ENCODE peak calls at places on chromosomes 7 and 10, in nine cellular contexts. O, W, C, Z, E, A, X, F and D are unnamed samples.

GRCh38 chr7:105199372-105199771 is 185.4 kb downstream of the KMT2E start:
- DNase-seq in E (no peak), C (no peak), Z (no peak), O (no peak), A (no peak), F (no peak), X (no peak), W (no peak), D (no peak)

GRCh38 chr7:38300175-38300574 is 26.7 kb upstream of the TARP start:
- DNase-seq in C (no peak), F (no peak), W (no peak), Z (no peak), X (no peak), A (no peak), O (no peak), E (no peak), D (no peak)

GRCh38 chr7:130187360-130187759 is 17.8 kb downstream of the TMEM209 start:
- DNase-seq in E (no peak), F (no peak), W (no peak), A (no peak), O (no peak), Z (no peak), X (no peak), C (no peak), D (no peak)

GRCh38 chr10:107081644-107082043 is 82.9 kb downstream of the SORCS1 start:
- DNase-seq in A (no peak), F (no peak), E (no peak), O (no peak), W (no peak), C (no peak), X (no peak), Z (no peak), D (no peak)

GRCh38 chr7:11343818-11344413 is 370.2 kb downstream of the PHF14 start:
- DNase-seq in W (no peak), X (no peak), F (peak), Z (peak), O (peak), E (no peak), C (peak), A (no peak), D (peak)

GRCh38 chr7:158885624-158886023 is 29.3 kb downstream of the DYNC2I1 start:
- DNase-seq in A (no peak), Z (no peak), X (no peak), F (no peak), C (peak), W (no peak), O (no peak), E (no peak), D (no peak)

GRCh38 chr7:1592299-1592842 is 22.5 kb upstream of the PSMG3 start:
- DNase-seq in W (no peak), E (no peak), Z (no peak), O (no peak), A (no peak), X (no peak), F (no peak), C (no peak), D (no peak)

GRCh38 chr10:123967626-123968243 is 76.1 kb upstream of the CPXM2 start:
- DNase-seq in X (no peak), A (peak), W (peak), F (peak), C (peak), O (peak), E (peak), Z (peak), D (peak)

GRCh38 chr7:373818-374705 is 84.1 kb downstream of the FOXL3 start:
- DNase-seq in C (no peak), X (no peak), W (peak), E (no peak), Z (no peak), O (no peak), F (no peak), A (peak), D (no peak)

GRCh38 chr10:76160758-76161555 is 729.5 kb downstream of the LRMDA start:
- DNase-seq in O (no peak), F (no peak), X (no peak), A (no peak), Z (no peak), W (peak), E (no peak), C (no peak), D (no peak)

GRCh38 chr7:12210179-12211053 is 678 bp upstream of the TMEM106B start:
- DNase-seq in O (no peak), Z (no peak), F (no peak), A (peak), C (peak), E (peak), X (no peak), W (peak), D (no peak)

GRCh38 chr7:135335628-135336139 is 102.0 kb downstream of the STRA8 start:
- DNase-seq in E (peak), C (peak), F (peak), X (peak), A (peak), W (peak), Z (peak), O (peak), D (peak)

GRCh38 chr10:119786117-119786769 is 60.4 kb downstream of the INPP5F start:
- DNase-seq in W (no peak), Z (peak), F (peak), E (no peak), X (no peak), A (no peak), C (no peak), O (no peak), D (no peak)

GRCh38 chr10:124896751-124897150 is 45.2 kb upstream of the ZRANB1 start:
- DNase-seq in X (no peak), A (no peak), O (no peak), E (no peak), F (no peak), W (no peak), Z (no peak), C (no peak), D (no peak)

GRCh38 chr7:55878701-55879100 is 8.6 kb upstream of the ZNF713 start:
- DNase-seq in F (peak), Z (no peak), W (no peak), C (no peak), X (no peak), A (no peak), O (no peak), E (no peak), D (no peak)

GRCh38 chr10:92384741-92385140 is 93.8 kb downstream of the MARCHF5 start:
- DNase-seq in Z (no peak), A (no peak), C (no peak), W (no peak), X (no peak), F (no peak), E (no peak), O (no peak), D (no peak)

GRCh38 chr10:107619124-107619523 is 454.6 kb upstream of the SORCS1 start:
- DNase-seq in E (no peak), W (no peak), O (no peak), X (no peak), C (no peak), Z (no peak), F (no peak), A (no peak), D (no peak)

GRCh38 chr7:102473271-102473991 is 5.3 kb downstream of the POLR2J start:
- DNase-seq in E (no peak), F (no peak), A (no peak), C (peak), Z (no peak), X (no peak), W (peak), O (no peak), D (no peak)

GRCh38 chr10:105797234-105797890 is 1156.3 kb downstream of the SORCS3 start:
- DNase-seq in O (peak), A (no peak), F (no peak), E (no peak), C (peak), Z (peak), X (no peak), W (no peak), D (peak)

GRCh38 chr7:140016540-140016939 is 46.2 kb downstream of the PARP12 start:
- DNase-seq in A (no peak), W (no peak), O (no peak), X (no peak), C (no peak), Z (no peak), E (no peak), F (no peak), D (no peak)

GRCh38 chr7:24419070-24419469 is 135.1 kb downstream of the NPY start:
- DNase-seq in F (peak), W (no peak), E (no peak), C (no peak), Z (no peak), O (peak), X (no peak), A (no peak), D (no peak)

GRCh38 chr10:125155101-125155500 is 5.3 kb downstream of the CTBP2 start:
- DNase-seq in W (no peak), X (no peak), C (no peak), O (no peak), Z (peak), E (no peak), A (no peak), F (peak), D (no peak)

GRCh38 chr10:90642136-90642535 is 215.7 kb downstream of the HTR7 start:
- DNase-seq in W (no peak), A (no peak), E (no peak), F (no peak), O (no peak), C (no peak), X (no peak), Z (no peak), D (no peak)

GRCh38 chr7:51025668-51026067 is 243.0 kb upstream of the GRB10 start:
- DNase-seq in O (no peak), A (no peak), W (no peak), X (no peak), Z (no peak), E (no peak), C (no peak), F (peak), D (no peak)

GRCh38 chr7:96833701-96834453 is 124.2 kb upstream of the SEM1 start:
- DNase-seq in X (no peak), Z (no peak), E (no peak), A (no peak), F (no peak), C (no peak), O (no peak), W (no peak), D (no peak)

GRCh38 chr7:121530251-121531174 is 134.4 kb upstream of the FAM3C start:
- DNase-seq in X (peak), Z (no peak), E (peak), W (no peak), O (peak), A (peak), C (peak), F (peak), D (peak)

GRCh38 chr7:265192-265997 is 24.6 kb upstream of the FOXL3 start:
- DNase-seq in C (no peak), X (no peak), O (no peak), F (peak), Z (no peak), A (no peak), W (no peak), E (no peak), D (no peak)

GRCh38 chr7:45435846-45436245 is 138.3 kb upstream of the ADCY1 start:
- DNase-seq in A (no peak), O (no peak), Z (no peak), E (no peak), F (peak), C (no peak), W (no peak), X (no peak), D (peak)

GRCh38 chr7:27112361-27112760 is 9.9 kb upstream of the HOXA2 start:
- DNase-seq in E (no peak), X (no peak), W (no peak), C (no peak), F (no peak), O (no peak), A (no peak), Z (no peak), D (no peak)

GRCh38 chr10:3494879-3495230 is 290.2 kb downstream of the KLF6 start:
- DNase-seq in Z (no peak), W (no peak), E (no peak), F (no peak), O (no peak), A (no peak), C (no peak), X (no peak), D (no peak)
- H3K4me3 ChIP-seq in Z (no peak), W (no peak), E (no peak), F (no peak), O (no peak), A (no peak), C (no peak), X (no peak), D (no peak)

DNA sequence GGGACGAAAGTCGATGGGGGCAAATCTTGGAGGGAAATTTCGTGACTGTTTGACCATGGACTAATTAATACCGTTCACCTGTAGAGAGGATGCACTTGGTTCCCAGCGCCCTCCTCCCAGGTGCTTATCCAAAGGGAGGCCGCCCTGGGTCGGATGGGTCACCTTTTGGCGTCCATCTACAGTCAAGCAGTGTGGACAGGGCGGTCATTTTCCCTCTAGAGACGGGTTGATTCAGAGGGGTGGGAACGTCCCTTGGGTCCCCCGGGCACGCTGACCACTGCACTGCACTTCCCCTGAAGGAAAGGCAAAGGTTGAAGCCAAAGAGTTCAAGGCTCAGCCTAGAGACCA is 2.0 kb downstream of the PRR15 start:
- DNase-seq in E (no peak), Z (no peak), A (no peak), X (no peak), O (no peak), W (no peak), C (no peak), F (no peak), D (no peak)
- H3K4me3 ChIP-seq in E (peak), Z (peak), A (peak), X (no peak), O (no peak), W (peak), C (no peak), F (peak), D (peak)

GRCh38 chr10:30365278-30365677 is 16.2 kb upstream of the MTPAP start:
- DNase-seq in A (no peak), O (peak), E (no peak), C (no peak), Z (no peak), F (no peak), X (no peak), W (peak), D (no peak)

GRCh38 chr10:30365883-30366282 is 16.8 kb upstream of the MTPAP start:
- DNase-seq in W (no peak), E (no peak), A (no peak), F (no peak), O (no peak), Z (no peak), C (no peak), X (no peak), D (no peak)

GRCh38 chr10:30366829-30367228 is 17.8 kb upstream of the MTPAP start:
- DNase-seq in A (no peak), Z (no peak), E (no peak), W (no peak), C (no peak), F (no peak), X (no peak), O (no peak), D (no peak)

GRCh38 chr10:30366351-30366750 is 17.3 kb upstream of the MTPAP start:
- DNase-seq in O (no peak), E (no peak), C (no peak), X (no peak), A (no peak), Z (no peak), W (no peak), F (no peak), D (no peak)

DNA sequence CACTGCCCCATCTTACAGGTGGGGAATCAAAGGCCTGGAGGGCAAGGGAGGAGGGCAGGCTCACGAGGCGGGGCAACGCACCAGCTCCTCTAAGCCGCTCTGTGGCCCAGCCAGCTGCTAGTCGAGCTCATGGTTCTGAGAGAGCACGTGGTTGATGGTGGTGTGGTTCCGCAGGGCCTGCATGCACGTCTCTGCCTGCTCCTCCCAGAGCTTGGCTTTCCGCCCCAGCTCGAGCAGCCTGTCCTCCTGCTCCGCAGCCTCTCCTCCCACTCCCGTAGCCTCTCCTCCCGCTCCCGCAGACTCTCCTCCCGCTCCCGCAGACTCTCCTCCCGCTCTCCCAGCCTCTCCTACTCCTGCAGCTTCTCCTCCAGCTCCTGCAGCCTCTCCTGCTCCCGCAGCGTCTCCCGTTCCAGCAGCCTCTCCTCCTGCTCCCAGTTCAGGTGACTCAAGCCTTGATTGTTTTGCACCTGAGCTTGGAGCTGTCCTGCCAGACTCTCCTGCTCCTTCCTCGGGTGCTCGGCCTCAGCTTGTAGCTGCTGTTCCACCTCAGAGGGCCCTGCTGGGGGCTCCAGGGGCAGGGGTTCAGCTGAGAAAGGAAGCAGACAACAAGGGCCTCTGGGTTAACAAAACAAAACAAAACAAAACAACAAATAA is 19.1 kb upstream of the MTPAP start:
- DNase-seq in X (no peak), O (no peak), Z (no peak), C (no peak), E (no peak), A (no peak), F (peak), W (no peak), D (no peak)
- H3K4me3 ChIP-seq in X (no peak), O (no peak), Z (no peak), C (no peak), E (no peak), A (no peak), F (no peak), W (no peak), D (no peak)

DNA sequence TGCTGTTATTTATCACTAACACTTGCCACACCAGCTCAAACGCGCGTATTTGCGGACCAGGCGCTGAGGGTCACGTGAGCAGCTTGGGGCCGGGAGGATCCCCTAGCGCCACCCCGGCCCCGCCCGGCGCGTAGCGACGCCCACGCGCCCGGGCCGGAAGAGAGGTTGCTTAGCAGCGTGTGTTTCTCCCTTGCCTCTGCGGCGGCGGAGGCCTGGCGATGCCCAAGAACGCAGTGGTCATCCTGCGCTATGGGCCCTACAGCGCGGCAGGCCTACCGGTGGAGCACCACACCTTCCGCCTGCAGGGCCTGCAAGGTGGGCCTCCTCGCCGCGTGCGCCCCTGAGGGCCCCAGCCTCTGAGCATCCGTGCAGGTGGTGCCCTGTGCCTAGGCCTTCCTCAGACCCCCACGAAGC is at the start of gene C10orf53:
- DNase-seq in F (peak), X (no peak), Z (peak), O (no peak), A (no peak), E (peak), C (no peak), W (peak), D (no peak)
- H3K4me3 ChIP-seq in F (no peak), X (no peak), Z (peak), O (no peak), A (no peak), E (no peak), C (no peak), W (no peak), D (no peak)

GRCh38 chr10:5620223-5620721 is 46.1 kb downstream of the ASB13 start:
- DNase-seq in C (no peak), F (no peak), Z (no peak), W (no peak), A (no peak), X (no peak), E (no peak), O (no peak), D (no peak)
- H3K4me3 ChIP-seq in C (no peak), F (no peak), Z (no peak), W (no peak), A (no peak), X (no peak), E (no peak), O (no peak), D (no peak)

DNA sequence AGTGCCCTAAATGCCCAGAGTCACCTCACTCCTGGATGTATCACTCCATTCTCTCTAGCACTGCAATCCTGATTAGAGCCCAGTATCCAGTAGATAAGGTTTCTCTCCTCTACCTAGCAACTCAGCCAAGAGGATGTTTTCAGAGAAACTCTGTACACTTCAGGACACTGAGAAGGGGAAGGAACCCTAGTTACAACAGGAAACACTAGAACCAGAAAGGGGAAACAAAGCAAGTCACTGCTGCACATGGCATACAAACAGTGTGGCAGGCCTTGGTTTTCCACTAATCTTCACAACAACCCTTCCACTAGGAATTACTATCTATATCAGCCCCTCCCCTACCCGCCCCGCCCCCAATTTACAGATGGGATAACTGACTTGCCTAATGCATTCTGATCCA is 1.6 kb downstream of the FAM204A start:
- DNase-seq in Z (no peak), O (no peak), F (no peak), A (no peak), W (no peak), E (no peak), X (no peak), C (no peak), D (no peak)
- H3K4me3 ChIP-seq in Z (no peak), O (no peak), F (no peak), A (no peak), W (peak), E (no peak), X (no peak), C (no peak), D (no peak)

DNA sequence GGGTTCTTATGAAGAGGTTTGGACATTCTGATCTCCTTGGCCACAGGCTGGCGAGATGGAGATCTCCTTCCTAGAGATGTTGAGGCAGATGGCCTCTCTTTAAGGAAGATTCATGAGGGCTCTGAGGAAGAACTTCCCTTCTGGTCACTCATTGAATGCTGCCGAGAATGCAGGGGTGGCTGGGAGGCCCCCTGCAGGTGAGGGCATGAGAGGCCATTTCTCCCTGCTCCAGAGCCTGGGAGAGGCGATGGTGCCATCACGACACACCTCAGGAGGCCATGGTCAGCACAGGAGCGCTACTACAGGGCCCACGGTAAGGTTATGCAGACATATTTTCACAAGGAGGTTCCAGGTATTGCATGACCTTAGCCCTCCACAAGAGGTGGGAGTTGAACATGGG is 40.2 kb downstream of the CXCL12 start:
- DNase-seq in X (no peak), A (no peak), W (no peak), C (no peak), E (no peak), Z (no peak), O (no peak), F (no peak), D (no peak)
- H3K4me3 ChIP-seq in X (no peak), A (no peak), W (no peak), C (no peak), E (no peak), Z (no peak), O (no peak), F (no peak), D (no peak)

GRCh38 chr10:69800665-69801064 is 1.0 kb upstream of the COL13A1 start:
- DNase-seq in C (no peak), A (no peak), E (no peak), Z (no peak), F (no peak), W (no peak), O (no peak), X (no peak), D (no peak)
- H3K4me3 ChIP-seq in C (no peak), A (no peak), E (no peak), Z (no peak), F (no peak), W (no peak), O (no peak), X (no peak), D (no peak)

GRCh38 chr7:80335473-80336232 is 176.2 kb downstream of the GNAT3 start:
- DNase-seq in A (peak), W (no peak), E (no peak), X (no peak), C (no peak), F (peak), Z (peak), O (no peak), D (no peak)
- H3K4me3 ChIP-seq in A (no peak), W (no peak), E (no peak), X (no peak), C (no peak), F (no peak), Z (no peak), O (no peak), D (no peak)